ENCODE peak calls at places on chromosomes 6 and 20, in four cellular contexts. I, W, T and K are unnamed samples.
A peak's percentile ranks its signal among the peaks of the same experiment; 100 is the strongest.

GRCh38 chr6:149917679-149918078 is 5.2 kb downstream of the RAET1G start:
- DNase-seq in I (no peak), T (no peak), W (no peak), K (no peak)

GRCh38 chr6:163679753-163680152 is 265.2 kb downstream of the QKI start:
- DNase-seq in I (peak; percentile 38), W (no peak), T (no peak), K (no peak)

GRCh38 chr6:124964764-124965105 is 2.5 kb downstream of the RNF217 start:
- DNase-seq in T (no peak), I (no peak), W (no peak), K (no peak)

GRCh38 chr20:16445482-16445881 is 127.8 kb downstream of the KIF16B start:
- DNase-seq in W (no peak), I (no peak), T (no peak), K (no peak)

GRCh38 chr20:36035720-36036119 is 67.3 kb downstream of the CNBD2 start:
- DNase-seq in I (no peak), T (no peak), W (no peak), K (no peak)

GRCh38 chr6:158255974-158256601 is 56.2 kb upstream of the TULP4 start:
- DNase-seq in T (no peak), W (no peak), I (no peak), K (no peak)

GRCh38 chr6:36139991-36140710 is 9.8 kb downstream of the MAPK13 start:
- DNase-seq in W (no peak), T (no peak), I (no peak), K (no peak)

GRCh38 chr6:109397020-109397419 is 14.8 kb upstream of the CD164 start:
- DNase-seq in T (no peak), I (peak; percentile 55), W (no peak), K (no peak)

GRCh38 chr6:7916959-7917358 is 6.4 kb upstream of the TXNDC5 start:
- DNase-seq in I (no peak), T (no peak), W (no peak), K (no peak)

GRCh38 chr20:38504368-38505090 is 31.9 kb downstream of the RALGAPB start:
- DNase-seq in T (no peak), W (no peak), I (no peak), K (no peak)

GRCh38 chr6:135314543-135314942 is 133.4 kb downstream of the MYB start:
- DNase-seq in I (no peak), T (no peak), W (no peak), K (no peak)

GRCh38 chr6:104473021-104473429 is 386.7 kb downstream of the HACE1 start:
- DNase-seq in I (no peak), T (no peak), W (no peak), K (no peak)

GRCh38 chr20:17654649-17655285 is 27.3 kb downstream of the RRBP1 start:
- DNase-seq in T (peak; percentile 65), I (peak; percentile 70), W (no peak), K (no peak)

GRCh38 chr20:24501764-24502163 is 32.3 kb downstream of the SYNDIG1 start:
- DNase-seq in W (no peak), I (no peak), T (no peak), K (no peak)
- H3K27ac ChIP-seq in W (no peak overlapping the region), I (no peak overlapping the region), T (no peak overlapping the region), K (peak overlapping the region; percentile 77)

GRCh38 chr6:31878761-31879542 is at the start of gene SLC44A4:
- DNase-seq in W (no peak), T (no peak), I (no peak), K (no peak)

GRCh38 chr6:31880616-31881015 is 1.8 kb upstream of the SLC44A4 start:
- DNase-seq in T (no peak), I (no peak), W (no peak), K (no peak)

GRCh38 chr6:31881136-31881859 is 2.5 kb upstream of the SLC44A4 start:
- DNase-seq in I (no peak), T (no peak), W (no peak), K (no peak)

GRCh38 chr6:31878222-31878621 is 575 bp downstream of the SLC44A4 start:
- DNase-seq in W (no peak), I (no peak), T (no peak), K (no peak)

GRCh38 chr6:31879901-31880300 is 1.1 kb upstream of the SLC44A4 start:
- DNase-seq in I (no peak), T (no peak), W (no peak), K (no peak)
- H3K27ac ChIP-seq in I (no peak overlapping the region), T (no peak overlapping the region), W (no peak overlapping the region), K (no peak overlapping the region)

DNA sequence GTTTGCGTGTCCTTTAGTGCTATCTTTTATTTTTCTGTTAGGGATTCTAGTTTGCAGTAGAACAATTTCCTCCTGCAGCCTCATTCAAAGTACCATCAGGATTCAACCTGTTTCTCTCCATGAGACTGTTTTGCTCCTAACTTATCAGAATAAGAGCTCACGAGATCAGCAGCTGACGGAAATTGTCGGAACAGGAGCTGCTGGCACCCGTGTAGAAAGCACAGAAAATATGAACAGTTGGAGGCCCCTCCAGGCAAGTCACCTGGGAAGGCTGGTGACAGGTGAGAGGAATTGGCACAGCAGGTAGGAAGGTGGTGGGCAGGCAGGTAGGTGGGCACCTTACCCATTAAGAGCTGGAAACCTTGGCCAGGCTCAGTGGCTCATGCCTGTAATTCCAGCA is 368.6 kb downstream of the CDH26 start:
- DNase-seq in T (no peak), W (no peak), I (no peak), K (no peak)
- H3K27ac ChIP-seq in T (no peak overlapping the region), W (no peak overlapping the region), I (no peak overlapping the region), K (no peak overlapping the region)

GRCh38 chr20:50855498-50856474 is 60.9 kb downstream of the BCAS4 start:
- DNase-seq in I (no peak), W (no peak), T (no peak), K (no peak)
- H3K27ac ChIP-seq in I (no peak overlapping the region), W (no peak overlapping the region), T (no peak overlapping the region), K (no peak overlapping the region)

GRCh38 chr6:105757512-105758200 is 328.5 kb upstream of the PRDM1 start:
- DNase-seq in I (no peak), T (no peak), W (no peak), K (no peak)

GRCh38 chr6:105760746-105761145 is 325.4 kb upstream of the PRDM1 start:
- DNase-seq in I (no peak), W (no peak), T (no peak), K (no peak)

GRCh38 chr6:105755885-105756284 is 330.3 kb upstream of the PRDM1 start:
- DNase-seq in T (no peak), I (no peak), W (no peak), K (no peak)

GRCh38 chr6:105759946-105760345 is 326.2 kb upstream of the PRDM1 start:
- DNase-seq in T (no peak), I (no peak), W (no peak), K (no peak)

GRCh38 chr6:105759015-105759414 is 327.1 kb upstream of the PRDM1 start:
- DNase-seq in I (no peak), T (no peak), W (no peak), K (no peak)
- H3K27ac ChIP-seq in I (no peak overlapping the region), T (no peak overlapping the region), W (no peak overlapping the region), K (no peak overlapping the region)

GRCh38 chr6:53086302-53086701 is 21.1 kb downstream of the FBXO9 start:
- DNase-seq in W (no peak), I (no peak), T (no peak), K (no peak)
- H3K27ac ChIP-seq in W (no peak overlapping the region), I (no peak overlapping the region), T (no peak overlapping the region), K (no peak overlapping the region)

GRCh38 chr6:144149894-144150672 is at the start of gene STX11:
- DNase-seq in W (peak; percentile 60), I (peak; percentile 39), T (peak; percentile 80), K (peak; percentile 42)
- H3K27ac ChIP-seq in W (peak within 1 kb of the TSS; percentile 54), I (no peak within 1 kb of the TSS), T (peak within 1 kb of the TSS; percentile 11), K (peak within 1 kb of the TSS; percentile 18)

DNA sequence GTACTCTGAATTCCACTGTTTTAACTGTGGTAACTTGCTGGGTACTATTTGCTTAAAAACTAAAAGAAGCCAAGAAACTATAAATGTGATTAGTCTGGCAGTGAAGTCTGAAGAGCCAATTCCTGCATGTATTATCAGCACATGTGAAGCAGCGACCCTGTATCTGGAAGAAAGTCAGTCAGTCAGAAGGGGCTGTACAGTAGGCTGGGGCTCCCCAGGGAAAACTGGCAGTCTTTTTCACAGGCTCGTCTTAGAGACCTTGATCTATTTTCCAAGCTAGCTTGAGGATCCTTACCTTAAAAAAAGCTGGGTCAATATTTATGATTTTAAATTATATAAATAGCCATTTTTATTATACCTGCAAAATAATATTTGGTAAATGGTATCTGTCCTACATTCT is 104.9 kb downstream of the PDSS2 start:
- DNase-seq in I (no peak), T (no peak), W (no peak), K (no peak)
- H3K27ac ChIP-seq in I (no peak overlapping the region), T (no peak overlapping the region), W (no peak overlapping the region), K (no peak overlapping the region)

GRCh38 chr6:33974471-33974870 is 170.7 kb upstream of the MLN start:
- DNase-seq in W (no peak), T (no peak), I (no peak), K (no peak)
- H3K27ac ChIP-seq in W (no peak overlapping the region), T (no peak overlapping the region), I (no peak overlapping the region), K (no peak overlapping the region)

GRCh38 chr20:41135888-41136243 is 1.5 kb upstream of the PLCG1 start:
- DNase-seq in W (no peak), I (no peak), T (no peak), K (no peak)
- H3K27ac ChIP-seq in W (no peak overlapping the region), I (no peak overlapping the region), T (no peak overlapping the region), K (no peak overlapping the region)